ENCODE peak calls at places on chromosomes 3 and 15, in five cellular contexts. X, H, R, L and O are unnamed samples.

GRCh38 chr3:43148033-43148432 is 42.2 kb upstream of the POMGNT2 start:
- DNase-seq in X (no peak), H (no peak), R (no peak), L (no peak), O (no peak)

GRCh38 chr3:126996905-126997304 is 14.0 kb downstream of the PLXNA1 start:
- DNase-seq in X (no peak), H (no peak), R (no peak), L (no peak), O (no peak)

GRCh38 chr3:186566772-186567071 is 417 bp downstream of the TBCCD1 start:
- DNase-seq in X (no peak), H (no peak), R (no peak), L (no peak), O (no peak)

GRCh38 chr3:116920836-116921596 is 211.4 kb downstream of the TUSC7 start:
- DNase-seq in X (no peak), H (no peak), R (no peak), L (no peak), O (no peak)

GRCh38 chr3:127525373-127525772 is 65.2 kb downstream of the TPRA1 start:
- DNase-seq in X (peak), H (peak), R (no peak), L (no peak), O (peak)

GRCh38 chr15:57112178-57112577 is 193.7 kb downstream of the TCF12 start:
- DNase-seq in X (no peak), H (no peak), R (peak), L (no peak), O (no peak)

GRCh38 chr3:24278526-24278925 is 216.1 kb downstream of the THRB start:
- DNase-seq in X (no peak), H (no peak), R (no peak), L (no peak), O (no peak)

GRCh38 chr3:24023249-24023648 is 78.2 kb downstream of the NR1D2 start:
- DNase-seq in X (no peak), H (no peak), R (no peak), L (no peak), O (no peak)

GRCh38 chr3:6807967-6808588 is 52.8 kb upstream of the GRM7 start:
- DNase-seq in X (no peak), H (no peak), R (no peak), L (no peak), O (no peak)

GRCh38 chr15:58951388-58952060 is 18.0 kb upstream of the SLTM start:
- DNase-seq in X (peak), H (no peak), R (no peak), L (no peak), O (peak)

GRCh38 chr3:114624676-114625181 is 330.9 kb downstream of the TIGIT start:
- DNase-seq in X (peak), H (peak), R (peak), L (peak), O (peak)

DNA sequence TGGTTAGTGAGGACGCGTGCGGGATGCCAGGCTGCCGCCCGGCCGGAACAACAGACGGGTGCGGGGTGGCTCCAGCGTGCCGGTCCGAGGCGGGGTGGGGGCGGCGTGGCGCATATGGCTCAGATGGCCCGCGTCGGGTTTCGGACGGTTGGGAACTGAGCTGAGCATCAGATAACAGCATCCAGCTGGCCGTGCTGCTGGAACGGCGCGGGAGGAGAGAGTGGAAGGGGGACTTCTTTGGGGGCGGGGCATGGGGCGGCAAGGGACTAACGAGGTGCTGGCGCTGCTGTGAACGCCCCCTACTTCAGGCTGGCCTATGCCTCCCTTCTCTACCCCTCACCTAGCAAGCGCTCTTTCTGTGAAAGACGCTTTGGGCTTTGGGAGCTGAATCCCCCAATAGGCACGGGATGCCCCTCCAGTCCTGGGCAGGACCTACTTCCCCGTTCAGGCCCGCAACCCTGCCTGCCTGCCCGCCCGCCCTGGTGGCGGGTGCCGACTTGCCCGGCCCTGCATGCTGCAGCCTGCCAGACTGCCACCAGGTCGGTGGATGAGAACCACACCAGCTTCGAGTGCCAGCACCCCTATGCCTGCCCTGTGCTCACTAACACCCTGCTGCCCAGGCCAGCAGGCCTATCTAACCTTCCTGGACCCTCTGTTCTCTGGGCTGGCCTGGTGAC is 541 bp downstream of the INKA1 start:
- DNase-seq in X (no peak), H (no peak), R (no peak), L (peak), O (peak)
- TF ChIP-seq CTCF in X (no peak), H (peak), R (no peak), L (no peak), O (no peak)

GRCh38 chr15:79400650-79401049 is 31.5 kb upstream of the MINAR1 start:
- DNase-seq in X (no peak), H (no peak), R (no peak), L (no peak), O (no peak)
- H3K27ac ChIP-seq in X (no peak), H (no peak), R (no peak), L (no peak), O (no peak)

GRCh38 chr3:157786618-157787017 is 283.4 kb upstream of the VEPH1 start:
- DNase-seq in X (no peak), H (no peak), R (no peak), L (no peak), O (peak)
- TF ChIP-seq CTCF in X (no peak), H (no peak), R (no peak), L (no peak), O (no peak)

GRCh38 chr3:141312359-141313090 is 55.8 kb upstream of the ZBTB38 start:
- DNase-seq in X (no peak), H (peak), R (no peak), L (no peak), O (no peak)

GRCh38 chr3:141311170-141311495 is 57.2 kb upstream of the ZBTB38 start:
- DNase-seq in X (no peak), H (no peak), R (no peak), L (no peak), O (no peak)

GRCh38 chr3:141313091-141313683 is 55.1 kb upstream of the ZBTB38 start:
- DNase-seq in X (no peak), H (peak), R (no peak), L (no peak), O (no peak)

GRCh38 chr3:141308588-141309218 is 59.6 kb upstream of the ZBTB38 start:
- DNase-seq in X (peak), H (peak), R (peak), L (peak), O (peak)

DNA sequence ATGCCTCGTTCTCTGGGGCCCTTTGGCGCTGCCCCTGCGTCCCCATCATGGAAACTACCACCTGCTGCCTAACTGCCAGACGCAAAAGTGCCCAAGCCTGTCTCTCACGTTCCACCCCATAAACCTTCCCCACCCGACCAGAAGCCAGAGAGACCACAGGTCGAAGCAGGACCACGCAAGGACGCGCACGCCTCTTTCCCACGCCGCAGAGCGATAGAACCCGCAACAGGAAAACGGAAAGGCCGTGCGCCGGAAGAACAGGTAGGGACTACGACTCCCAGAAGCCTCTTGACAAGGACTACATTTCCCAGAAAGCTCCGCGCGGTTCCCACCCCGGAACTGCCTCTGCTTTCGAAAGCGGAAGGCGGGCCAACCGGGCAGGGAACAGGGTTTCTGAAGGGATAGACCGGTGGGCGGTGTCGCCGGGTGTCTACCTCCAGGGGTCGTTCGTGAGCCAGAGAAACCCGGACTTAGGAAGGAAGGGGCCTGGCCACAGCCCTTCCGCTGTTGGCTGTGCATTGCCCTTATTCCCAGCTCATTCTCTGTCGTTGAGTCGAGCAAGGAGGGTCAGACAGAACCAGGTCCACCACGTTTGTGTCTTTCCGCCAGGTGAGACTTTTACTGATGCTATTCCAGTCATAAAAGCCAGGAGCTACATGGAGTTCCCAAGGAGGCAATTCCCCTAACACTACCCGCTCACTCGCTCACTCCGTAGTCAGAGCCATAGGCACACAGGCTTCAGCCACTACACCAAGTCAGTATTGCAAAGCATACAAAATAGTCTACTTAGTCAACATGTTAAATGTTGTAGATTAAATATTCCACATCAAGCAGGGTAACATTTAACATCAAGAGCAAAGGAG is 56.6 kb upstream of the ZBTB38 start:
- DNase-seq in X (peak), H (peak), R (peak), L (peak), O (peak)
- H3K27ac ChIP-seq in X (peak), H (no peak), R (peak), L (peak), O (peak)

GRCh38 chr3:8756671-8757070 is 12.7 kb downstream of the OXTR start:
- DNase-seq in X (no peak), H (peak), R (no peak), L (no peak), O (no peak)

GRCh38 chr3:8757551-8758518 is 11.6 kb downstream of the OXTR start:
- DNase-seq in X (no peak), H (peak), R (peak), L (no peak), O (peak)

GRCh38 chr3:8752832-8753231 is 16.6 kb downstream of the OXTR start:
- DNase-seq in X (no peak), H (no peak), R (no peak), L (no peak), O (no peak)

GRCh38 chr3:8755097-8755496 is 14.3 kb downstream of the OXTR start:
- DNase-seq in X (no peak), H (no peak), R (no peak), L (no peak), O (no peak)

DNA sequence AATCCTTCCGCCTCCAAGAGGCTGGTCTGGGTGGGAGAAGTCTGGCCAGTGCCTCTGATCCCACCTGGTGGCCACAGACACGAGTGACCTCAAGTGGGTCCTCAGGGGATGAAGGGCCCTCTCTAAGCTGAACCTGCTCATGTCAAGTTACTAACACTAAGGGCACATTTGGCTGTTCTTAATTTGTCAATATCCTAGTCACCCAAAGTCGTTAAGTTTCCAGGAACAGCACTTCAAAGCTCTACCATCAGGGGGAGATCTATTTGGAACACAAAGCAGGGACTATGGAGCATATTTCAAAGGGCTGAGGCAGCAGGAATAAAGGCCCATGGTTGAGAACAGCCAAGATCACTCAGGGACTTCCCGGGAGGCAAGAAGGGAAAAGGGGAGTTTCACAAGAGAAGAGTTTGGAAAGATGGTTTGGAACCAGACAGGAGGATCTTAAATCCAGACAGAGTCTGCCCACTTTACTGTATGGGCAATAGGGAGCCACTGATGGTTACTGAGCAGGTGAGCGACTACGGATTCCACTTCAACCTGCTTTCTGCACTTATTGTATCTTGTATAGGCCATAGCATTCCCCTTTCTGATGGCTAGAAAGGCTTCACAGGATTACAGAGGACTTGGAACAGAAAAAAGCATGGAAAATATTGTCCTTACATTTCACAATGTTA is 13.7 kb downstream of the OXTR start:
- DNase-seq in X (peak), H (peak), R (no peak), L (no peak), O (no peak)
- TF ChIP-seq CTCF in X (peak), H (peak), R (no peak), L (no peak), O (no peak)